ENCODE peak calls at places on chromosomes 1 and 21, in eight cellular contexts. One of them, this sample, is unnamed.

GRCh38 chr1:230359992-230360391 is 66.1 kb downstream of the PGBD5 start:
- DNase-seq in CD8-positive, alpha-beta T cell: no peak
- DNase-seq in WERI-Rb-1: no peak
- DNase-seq in PC-9: no peak
- DNase-seq in stomach: no peak
- DNase-seq in ovary: no peak
- DNase-seq in fibroblast of mammary gland: peak; percentile 32
- DNase-seq in Calu3: no peak
- DNase-seq in this sample: peak; percentile 52

GRCh38 chr1:1173793-1174415 is at the start of gene TTLL10:
- DNase-seq in CD8-positive, alpha-beta T cell: peak; percentile 78
- DNase-seq in WERI-Rb-1: no peak
- DNase-seq in PC-9: no peak
- DNase-seq in stomach: no peak
- DNase-seq in ovary: peak; percentile 14
- DNase-seq in fibroblast of mammary gland: no peak
- DNase-seq in Calu3: no peak
- DNase-seq in this sample: no peak

GRCh38 chr1:225412803-225413338 is 15.0 kb downstream of the LBR start:
- DNase-seq in CD8-positive, alpha-beta T cell: no peak
- DNase-seq in WERI-Rb-1: no peak
- DNase-seq in PC-9: no peak
- DNase-seq in stomach: peak; percentile 65
- DNase-seq in ovary: no peak
- DNase-seq in fibroblast of mammary gland: no peak
- DNase-seq in Calu3: peak; percentile 71
- DNase-seq in this sample: no peak

GRCh38 chr1:113197662-113198330 is 124.8 kb downstream of the LRIG2 start:
- DNase-seq in CD8-positive, alpha-beta T cell: no peak
- DNase-seq in WERI-Rb-1: no peak
- DNase-seq in PC-9: no peak
- DNase-seq in stomach: no peak
- DNase-seq in ovary: no peak
- DNase-seq in fibroblast of mammary gland: peak; percentile 24
- DNase-seq in Calu3: no peak
- DNase-seq in this sample: no peak

GRCh38 chr1:115112496-115113375 is 23.4 kb upstream of the TSPAN2 start:
- DNase-seq in CD8-positive, alpha-beta T cell: peak; percentile 79
- DNase-seq in WERI-Rb-1: peak; percentile 47
- DNase-seq in PC-9: peak; percentile 56
- DNase-seq in stomach: peak; percentile 40
- DNase-seq in ovary: no peak
- DNase-seq in fibroblast of mammary gland: no peak
- DNase-seq in Calu3: peak; percentile 53
- DNase-seq in this sample: no peak

GRCh38 chr21:25370311-25370744 is 237.0 kb downstream of the MRPL39 start:
- DNase-seq in CD8-positive, alpha-beta T cell: no peak
- DNase-seq in WERI-Rb-1: no peak
- DNase-seq in PC-9: no peak
- DNase-seq in stomach: no peak
- DNase-seq in ovary: no peak
- DNase-seq in fibroblast of mammary gland: peak; percentile 99
- DNase-seq in Calu3: peak; percentile 4
- DNase-seq in this sample: peak; percentile 95

GRCh38 chr1:57411262-57411661 is 12.6 kb downstream of the DAB1 start:
- DNase-seq in CD8-positive, alpha-beta T cell: no peak
- DNase-seq in WERI-Rb-1: no peak
- DNase-seq in PC-9: peak; percentile 34
- DNase-seq in stomach: no peak
- DNase-seq in ovary: no peak
- DNase-seq in fibroblast of mammary gland: peak; percentile 14
- DNase-seq in Calu3: peak; percentile 55
- DNase-seq in this sample: peak; percentile 56

GRCh38 chr1:3072178-3072947 is 3.4 kb downstream of the PRDM16 start:
- DNase-seq in CD8-positive, alpha-beta T cell: no peak
- DNase-seq in WERI-Rb-1: no peak
- DNase-seq in PC-9: no peak
- DNase-seq in stomach: peak; percentile 81
- DNase-seq in ovary: no peak
- DNase-seq in fibroblast of mammary gland: no peak
- DNase-seq in Calu3: no peak
- DNase-seq in this sample: no peak

GRCh38 chr1:26029864-26030481 is 8.4 kb downstream of the EXTL1 start:
- DNase-seq in CD8-positive, alpha-beta T cell: no peak
- DNase-seq in WERI-Rb-1: peak; percentile 34
- DNase-seq in PC-9: no peak
- DNase-seq in stomach: no peak
- DNase-seq in ovary: no peak
- DNase-seq in fibroblast of mammary gland: no peak
- DNase-seq in Calu3: no peak
- DNase-seq in this sample: no peak

GRCh38 chr1:34985063-34985770 is at the start of gene TMEM35B:
- DNase-seq in CD8-positive, alpha-beta T cell: peak; percentile 87
- DNase-seq in WERI-Rb-1: peak; percentile 76
- DNase-seq in PC-9: peak; percentile 64
- DNase-seq in stomach: peak; percentile 67
- DNase-seq in ovary: peak; percentile 73
- DNase-seq in fibroblast of mammary gland: peak; percentile 35
- DNase-seq in Calu3: peak; percentile 74
- DNase-seq in this sample: peak; percentile 52

GRCh38 chr1:36248250-36248894 is 24.1 kb downstream of the THRAP3 start:
- DNase-seq in CD8-positive, alpha-beta T cell: no peak
- DNase-seq in WERI-Rb-1: no peak
- DNase-seq in PC-9: peak; percentile 79
- DNase-seq in stomach: peak; percentile 62
- DNase-seq in ovary: peak; percentile 75
- DNase-seq in fibroblast of mammary gland: peak; percentile 94
- DNase-seq in Calu3: peak; percentile 66
- DNase-seq in this sample: peak; percentile 91

GRCh38 chr1:224831501-224831900 is 98.0 kb upstream of the DNAH14 start:
- DNase-seq in CD8-positive, alpha-beta T cell: no peak
- DNase-seq in WERI-Rb-1: no peak
- DNase-seq in PC-9: no peak
- DNase-seq in stomach: no peak
- DNase-seq in ovary: no peak
- DNase-seq in fibroblast of mammary gland: peak; percentile 44
- DNase-seq in Calu3: no peak
- DNase-seq in this sample: peak; percentile 32

GRCh38 chr1:12174789-12175455 is 8.1 kb downstream of the TNFRSF1B start:
- DNase-seq in CD8-positive, alpha-beta T cell: no peak
- DNase-seq in WERI-Rb-1: peak; percentile 16
- DNase-seq in PC-9: no peak
- DNase-seq in stomach: no peak
- DNase-seq in ovary: no peak
- DNase-seq in fibroblast of mammary gland: no peak
- DNase-seq in Calu3: no peak
- DNase-seq in this sample: no peak

GRCh38 chr1:40622936-40623629 is 42.4 kb downstream of the RIMS3 start:
- DNase-seq in CD8-positive, alpha-beta T cell: no peak
- DNase-seq in WERI-Rb-1: no peak
- DNase-seq in PC-9: peak; percentile 21
- DNase-seq in stomach: no peak
- DNase-seq in ovary: no peak
- DNase-seq in fibroblast of mammary gland: no peak
- DNase-seq in Calu3: no peak
- DNase-seq in this sample: no peak

GRCh38 chr1:30513396-30514136 is 209.8 kb downstream of the MATN1 start:
- DNase-seq in CD8-positive, alpha-beta T cell: peak; percentile 35
- DNase-seq in WERI-Rb-1: no peak
- DNase-seq in PC-9: no peak
- DNase-seq in stomach: peak; percentile 17
- DNase-seq in ovary: no peak
- DNase-seq in fibroblast of mammary gland: no peak
- DNase-seq in Calu3: no peak
- DNase-seq in this sample: no peak

GRCh38 chr1:151156515-151156819 is at the start of gene TNFAIP8L2:
- DNase-seq in CD8-positive, alpha-beta T cell: peak; percentile 83
- DNase-seq in WERI-Rb-1: peak; percentile 71
- DNase-seq in PC-9: no peak
- DNase-seq in stomach: peak; percentile 54
- DNase-seq in ovary: no peak
- DNase-seq in fibroblast of mammary gland: no peak
- DNase-seq in Calu3: no peak
- DNase-seq in this sample: no peak

GRCh38 chr1:170580636-170581035 is 48.7 kb downstream of the GORAB start:
- DNase-seq in CD8-positive, alpha-beta T cell: no peak
- DNase-seq in WERI-Rb-1: no peak
- DNase-seq in PC-9: no peak
- DNase-seq in stomach: no peak
- DNase-seq in ovary: no peak
- DNase-seq in fibroblast of mammary gland: no peak
- DNase-seq in Calu3: no peak
- DNase-seq in this sample: no peak

GRCh38 chr1:59076612-59077011 is 220.3 kb upstream of the FGGY start:
- DNase-seq in CD8-positive, alpha-beta T cell: no peak
- DNase-seq in WERI-Rb-1: no peak
- DNase-seq in PC-9: no peak
- DNase-seq in stomach: no peak
- DNase-seq in ovary: no peak
- DNase-seq in fibroblast of mammary gland: peak; percentile 29
- DNase-seq in Calu3: no peak
- DNase-seq in this sample: peak; percentile 29
- TF ChIP-seq CTCF in CD8-positive, alpha-beta T cell: no peak
- TF ChIP-seq CTCF in WERI-Rb-1: no peak
- TF ChIP-seq CTCF in PC-9: peak; percentile 52
- TF ChIP-seq CTCF in stomach: no peak
- TF ChIP-seq CTCF in ovary: no peak
- TF ChIP-seq CTCF in fibroblast of mammary gland: peak; percentile 36
- TF ChIP-seq CTCF in Calu3: no peak
- TF ChIP-seq CTCF in this sample: peak; percentile 47

DNA sequence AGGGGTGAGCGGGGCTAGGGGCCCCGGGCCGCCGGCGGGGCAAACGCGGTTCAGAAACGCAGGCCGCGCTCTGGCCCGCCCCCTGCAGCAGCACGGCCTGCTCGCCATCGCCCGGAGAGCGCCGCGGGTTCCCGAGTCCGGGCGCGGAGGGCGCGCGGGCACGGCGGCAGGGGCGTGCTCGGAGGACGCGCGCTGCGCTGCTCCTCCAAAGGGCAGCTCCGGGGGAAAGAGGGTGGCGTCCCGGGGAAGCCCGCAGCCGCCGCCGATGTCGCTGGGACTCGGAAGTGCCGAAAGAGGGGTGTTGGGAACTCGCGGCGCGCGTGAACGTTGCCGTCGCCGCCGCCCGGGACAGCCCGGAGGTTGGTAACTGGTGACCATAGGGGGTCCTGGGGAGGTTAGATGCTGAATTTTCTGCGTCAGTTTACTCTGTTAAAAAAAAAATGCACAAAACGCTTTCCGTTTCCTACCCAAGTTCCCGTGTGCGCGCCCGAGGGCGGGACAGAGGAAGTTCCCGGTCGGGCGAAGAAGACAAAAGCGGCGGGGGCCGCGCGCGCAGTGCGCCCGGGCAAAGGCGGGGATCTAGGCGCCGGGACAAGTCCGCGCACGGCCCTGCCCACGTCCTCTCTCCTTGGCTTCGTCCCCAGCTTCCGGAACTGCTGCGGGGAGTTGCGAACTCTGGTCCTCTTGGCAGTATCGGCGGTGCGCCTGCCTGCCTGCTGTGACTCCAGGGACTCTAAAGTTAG is at the start of gene HHAT:
- DNase-seq in CD8-positive, alpha-beta T cell: peak; percentile 75
- DNase-seq in WERI-Rb-1: peak; percentile 90
- DNase-seq in PC-9: peak; percentile 86
- DNase-seq in stomach: peak; percentile 79
- DNase-seq in ovary: peak; percentile 73
- DNase-seq in fibroblast of mammary gland: peak; percentile 56
- DNase-seq in Calu3: peak; percentile 84
- DNase-seq in this sample: peak; percentile 72
- TF ChIP-seq CTCF in CD8-positive, alpha-beta T cell: no peak
- TF ChIP-seq CTCF in WERI-Rb-1: peak; percentile 14
- TF ChIP-seq CTCF in PC-9: no peak
- TF ChIP-seq CTCF in stomach: no peak
- TF ChIP-seq CTCF in ovary: no peak
- TF ChIP-seq CTCF in fibroblast of mammary gland: no peak
- TF ChIP-seq CTCF in Calu3: no peak
- TF ChIP-seq CTCF in this sample: no peak

GRCh38 chr1:38360807-38361206 is 314.2 kb upstream of the POU3F1 start:
- DNase-seq in CD8-positive, alpha-beta T cell: no peak
- DNase-seq in WERI-Rb-1: peak; percentile 14
- DNase-seq in PC-9: no peak
- DNase-seq in stomach: no peak
- DNase-seq in ovary: no peak
- DNase-seq in fibroblast of mammary gland: no peak
- DNase-seq in Calu3: no peak
- DNase-seq in this sample: no peak
- TF ChIP-seq CTCF in CD8-positive, alpha-beta T cell: no peak
- TF ChIP-seq CTCF in WERI-Rb-1: peak; percentile 45
- TF ChIP-seq CTCF in PC-9: no peak
- TF ChIP-seq CTCF in stomach: no peak
- TF ChIP-seq CTCF in ovary: no peak
- TF ChIP-seq CTCF in fibroblast of mammary gland: no peak
- TF ChIP-seq CTCF in Calu3: no peak
- TF ChIP-seq CTCF in this sample: no peak

GRCh38 chr1:6300342-6301141 is 39.6 kb upstream of the GPR153 start:
- DNase-seq in CD8-positive, alpha-beta T cell: no peak
- DNase-seq in WERI-Rb-1: no peak
- DNase-seq in PC-9: peak; percentile 50
- DNase-seq in stomach: peak; percentile 54
- DNase-seq in ovary: no peak
- DNase-seq in fibroblast of mammary gland: peak; percentile 19
- DNase-seq in Calu3: peak; percentile 28
- DNase-seq in this sample: no peak
- TF ChIP-seq CTCF in CD8-positive, alpha-beta T cell: no peak
- TF ChIP-seq CTCF in WERI-Rb-1: peak; percentile 4
- TF ChIP-seq CTCF in PC-9: no peak
- TF ChIP-seq CTCF in stomach: no peak
- TF ChIP-seq CTCF in ovary: no peak
- TF ChIP-seq CTCF in fibroblast of mammary gland: no peak
- TF ChIP-seq CTCF in Calu3: no peak
- TF ChIP-seq CTCF in this sample: no peak

DNA sequence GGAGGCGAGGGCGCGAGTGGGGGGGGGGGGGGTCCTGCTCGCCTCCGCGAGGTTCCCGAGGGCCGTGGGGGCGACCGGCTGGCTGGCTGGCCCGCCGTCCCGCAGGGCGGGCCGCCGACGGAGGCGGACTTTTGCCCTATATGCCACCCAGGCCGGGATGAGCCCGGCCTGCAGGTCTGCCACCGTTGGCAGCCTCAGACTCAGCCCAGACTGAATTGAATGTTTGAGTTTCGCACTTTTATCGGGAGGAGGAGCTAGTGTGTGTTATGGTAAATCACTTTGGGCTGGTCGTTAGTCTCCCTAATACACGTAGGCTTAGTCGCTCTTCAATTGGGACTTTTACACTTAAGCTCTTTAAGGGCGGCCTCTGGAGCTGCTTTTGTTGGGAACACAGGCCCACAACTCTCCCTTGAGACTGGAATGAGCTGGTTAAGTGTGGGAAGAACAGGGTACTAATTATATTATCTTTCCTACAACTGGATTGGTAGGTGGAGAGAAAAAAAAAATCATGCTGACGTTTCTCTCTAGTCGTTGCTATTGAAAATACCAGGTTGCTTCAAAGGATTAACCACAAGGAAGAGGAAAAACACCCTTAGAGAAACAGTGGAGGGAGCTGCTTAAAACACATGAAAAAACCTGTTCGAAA is 1.3 kb upstream of the IRF2BP2 start:
- DNase-seq in CD8-positive, alpha-beta T cell: no peak
- DNase-seq in WERI-Rb-1: peak; percentile 96
- DNase-seq in PC-9: peak; percentile 82
- DNase-seq in stomach: no peak
- DNase-seq in ovary: no peak
- DNase-seq in fibroblast of mammary gland: peak; percentile 91
- DNase-seq in Calu3: no peak
- DNase-seq in this sample: peak; percentile 94
- TF ChIP-seq CTCF in CD8-positive, alpha-beta T cell: no peak
- TF ChIP-seq CTCF in WERI-Rb-1: peak; percentile 37
- TF ChIP-seq CTCF in PC-9: peak; percentile 44
- TF ChIP-seq CTCF in stomach: no peak
- TF ChIP-seq CTCF in ovary: no peak
- TF ChIP-seq CTCF in fibroblast of mammary gland: no peak
- TF ChIP-seq CTCF in Calu3: no peak
- TF ChIP-seq CTCF in this sample: peak; percentile 30